ENCODE peak calls at places on chromosomes 16 and 17, in four cellular contexts. G, K, M and W are unnamed samples. For H3K36me3, the result is how much of the 10 kb centered on the place peaks cover.

GRCh38 chr17:59508999-59509398 is 56.4 kb upstream of the DHX40 start:
- DNase-seq in G (no peak), K (no peak), M (no peak), W (no peak)

GRCh38 chr16:21663889-21664647 is at the start of gene OTOA:
- DNase-seq in G (no peak), K (no peak), M (no peak), W (no peak)

GRCh38 chr16:50744911-50745310 is 3.0 kb downstream of the CYLD start:
- DNase-seq in G (no peak), K (no peak), M (no peak), W (peak)

GRCh38 chr16:5001571-5001970 is 32.2 kb downstream of the NAGPA start:
- DNase-seq in G (no peak), K (no peak), M (no peak), W (no peak)

GRCh38 chr16:89191033-89191900 is 9.1 kb downstream of the SLC22A31 start:
- DNase-seq in G (no peak), K (no peak), M (no peak), W (no peak)

GRCh38 chr17:17874478-17874877 is 37.7 kb upstream of the SREBF1 start:
- DNase-seq in G (no peak), K (no peak), M (peak), W (peak)

GRCh38 chr17:56699186-56699895 is 105.8 kb downstream of the NOG start:
- DNase-seq in G (no peak), K (peak), M (peak), W (peak)

GRCh38 chr16:74034862-74035261 is 261.8 kb upstream of the PSMD7 start:
- DNase-seq in G (no peak), K (no peak), M (no peak), W (peak)

GRCh38 chr17:30382345-30382744 is 3.6 kb downstream of the CPD start:
- DNase-seq in G (no peak), K (no peak), M (no peak), W (no peak)

GRCh38 chr17:57016066-57016763 is 38.3 kb downstream of the SCPEP1 start:
- DNase-seq in G (no peak), K (no peak), M (no peak), W (no peak)

GRCh38 chr17:42975265-42975664 is 4.6 kb downstream of the PTGES3L start:
- DNase-seq in G (no peak), K (no peak), M (no peak), W (no peak)

GRCh38 chr17:16002708-16003265 is 3.2 kb downstream of the TTC19 start:
- DNase-seq in G (no peak), K (no peak), M (no peak), W (no peak)

GRCh38 chr16:90078594-90078895 is 1.4 kb upstream of the PRDM7 start:
- DNase-seq in G (no peak), K (no peak), M (no peak), W (no peak)

GRCh38 chr16:16120044-16120381 is 103.3 kb downstream of the ABCC6 start:
- DNase-seq in G (no peak), K (no peak), M (no peak), W (no peak)

GRCh38 chr17:45394913-45395568 is 37.6 kb downstream of the ARHGAP27 start:
- DNase-seq in G (no peak), K (no peak), M (peak), W (peak)

GRCh38 chr16:11783319-11784047 is 13.6 kb downstream of the ZC3H7A start:
- DNase-seq in G (no peak), K (no peak), M (peak), W (peak)

GRCh38 chr16:1430214-1430758 is 592 bp upstream of the PERCC1 start:
- DNase-seq in G (no peak), K (no peak), M (no peak), W (no peak)

GRCh38 chr17:60170835-60171752 is 21.3 kb downstream of the CA4 start:
- DNase-seq in G (no peak), K (no peak), M (no peak), W (no peak)

GRCh38 chr17:17758443-17758842 is 77.2 kb downstream of the RAI1 start:
- DNase-seq in G (no peak), K (no peak), M (no peak), W (no peak)

GRCh38 chr17:36534881-36535668 is at the start of gene PIGW:
- DNase-seq in G (peak), K (peak), M (peak), W (peak)

GRCh38 chr16:71811261-71811803 is 2.7 kb upstream of the AP1G1 start:
- DNase-seq in G (no peak), K (no peak), M (peak), W (no peak)

GRCh38 chr17:74795327-74796020 is 19.3 kb upstream of the NAT9 start:
- DNase-seq in G (no peak), K (no peak), M (no peak), W (no peak)

DNA sequence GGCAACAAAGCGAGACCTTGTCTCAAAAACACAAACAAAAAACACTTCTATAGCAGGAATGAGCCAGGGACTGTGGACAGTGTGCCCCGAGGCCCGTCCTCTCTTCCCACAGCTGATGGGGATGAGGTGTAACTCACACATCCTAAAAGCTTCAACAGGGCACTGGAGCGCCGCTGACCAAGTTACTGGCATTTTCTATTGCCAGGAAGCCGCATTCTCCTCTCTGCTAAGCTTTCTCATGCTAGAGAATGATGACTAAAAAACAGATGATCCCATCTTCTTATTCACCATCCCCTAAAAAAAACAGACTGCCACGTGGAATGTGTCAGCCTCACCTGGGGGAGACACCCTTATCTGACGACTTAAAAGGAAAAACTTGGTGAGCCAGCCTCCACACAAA is 16.3 kb downstream of the CARHSP1 start:
- DNase-seq in G (no peak), K (no peak), M (no peak), W (peak)
- H3K36me3 ChIP-seq in G (under half), K (under half), M (under half), W (under half)

DNA sequence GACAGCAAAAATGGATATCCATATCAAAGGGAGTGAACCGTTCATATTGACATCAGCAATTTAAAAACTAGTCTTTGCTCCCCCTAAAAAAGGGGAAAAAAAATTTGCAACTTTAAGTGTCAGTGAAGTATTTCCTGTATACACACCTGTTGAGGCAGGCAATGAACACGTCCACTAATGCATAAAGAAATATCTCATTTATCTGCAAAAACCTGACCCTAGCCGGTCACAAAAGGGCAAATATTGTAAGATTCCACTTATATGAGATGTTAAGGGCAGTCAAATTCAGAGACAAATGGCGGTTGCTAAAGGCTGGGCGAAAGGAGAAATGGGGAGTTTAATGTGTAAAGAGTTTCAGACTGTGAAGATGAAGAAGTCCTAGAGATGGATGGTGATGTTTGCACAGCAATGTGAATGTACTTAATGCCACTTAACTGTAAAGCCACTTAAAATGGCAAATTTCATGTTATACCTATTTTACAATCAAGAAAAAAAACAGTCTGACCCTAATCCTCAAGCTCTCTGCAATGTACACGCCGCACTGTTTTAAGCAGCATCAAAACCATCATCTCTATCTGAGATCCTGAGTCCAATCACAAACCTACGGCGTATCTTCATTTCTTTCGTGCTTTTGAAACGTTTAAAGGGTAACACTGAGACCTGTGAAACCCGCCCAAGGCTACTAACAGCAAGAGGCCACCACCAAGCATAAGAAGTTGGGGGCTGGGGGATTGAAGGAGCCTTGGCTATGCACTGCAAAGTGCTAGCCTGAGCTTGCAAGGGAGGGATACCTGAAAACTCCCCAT is 1.1 kb downstream of the PARN start:
- DNase-seq in G (no peak), K (no peak), M (no peak), W (no peak)
- H3K4me3 ChIP-seq in G (peak), K (peak), M (peak), W (peak)

GRCh38 chr17:63943745-63944144 is 11.6 kb upstream of the CD79B start:
- DNase-seq in G (no peak), K (no peak), M (no peak), W (no peak)
- TF ChIP-seq CTCF in G (peak), K (no peak), M (no peak), W (peak)

GRCh38 chr17:3613139-3613538 is 3.9 kb upstream of the TRPV1 start:
- DNase-seq in G (no peak), K (no peak), M (no peak), W (no peak)
- H3K36me3 ChIP-seq in G (under half), K (under half), M (under half), W (under half)

GRCh38 chr17:82232322-82232785 is 3.5 kb downstream of the SLC16A3 start:
- DNase-seq in G (no peak), K (no peak), M (no peak), W (no peak)
- H3K4me3 ChIP-seq in G (peak), K (no peak), M (peak), W (no peak)